ENCODE peak calls at places on chromosomes 6 and 20, in eight cellular contexts. E is mucosa of descending colon, X is EL, D is osteocyte, C is C1 segment of cervical spinal cord, P is AG09309, J is cardiac muscle cell, N is NCI-H1417. B is an unnamed sample.

GRCh38 chr20:23116301-23117089 is 30.4 kb upstream of the CD93 start:
- DNase-seq in E (no peak), X (peak; percentile 50), D (no peak), C (peak; percentile 23), P (peak; percentile 63), J (peak; percentile 27), N (no peak), B (no peak)

GRCh38 chr6:12483712-12484111 is 193.6 kb downstream of the EDN1 start:
- DNase-seq in E (no peak), X (peak; percentile 98), D (no peak), C (no peak), P (no peak), J (no peak), N (no peak), B (no peak)

GRCh38 chr6:34595332-34596090 is 39.4 kb upstream of the SPDEF start:
- DNase-seq in E (no peak), X (peak; percentile 29), D (no peak), C (no peak), P (peak; percentile 23), J (no peak), N (no peak), B (no peak)

GRCh38 chr6:136846046-136846445 is 23.7 kb downstream of the PEX7 start:
- DNase-seq in E (no peak), X (peak; percentile 52), D (no peak), C (no peak), P (no peak), J (peak; percentile 62), N (peak; percentile 22), B (peak; percentile 11)

GRCh38 chr6:71139249-71139648 is 149.4 kb upstream of the OGFRL1 start:
- DNase-seq in E (no peak), X (peak; percentile 92), D (no peak), C (no peak), P (peak; percentile 2), J (no peak), N (no peak), B (no peak)

GRCh38 chr6:129140571-129140970 is 257.6 kb downstream of the LAMA2 start:
- DNase-seq in E (no peak), X (no peak), D (no peak), C (no peak), P (no peak), J (no peak), N (no peak), B (no peak)

GRCh38 chr20:41329435-41330342 is 10.9 kb upstream of the LPIN3 start:
- DNase-seq in E (peak; percentile 76), X (peak; percentile 100), D (peak; percentile 89), C (peak; percentile 59), P (peak; percentile 97), J (no peak), N (no peak), B (no peak)

GRCh38 chr6:155530219-155530834 is 74.7 kb upstream of the NOX3 start:
- DNase-seq in E (no peak), X (peak; percentile 53), D (no peak), C (no peak), P (peak; percentile 4), J (peak; percentile 30), N (peak; percentile 3), B (no peak)

GRCh38 chr6:27650620-27651370 is 177.9 kb upstream of the ZNF184 start:
- DNase-seq in E (no peak), X (peak; percentile 82), D (peak; percentile 38), C (no peak), P (no peak), J (peak; percentile 74), N (peak; percentile 31), B (no peak)

GRCh38 chr20:53847118-53847842 is 223.1 kb downstream of the BCAS1 start:
- DNase-seq in E (no peak), X (no peak), D (no peak), C (no peak), P (no peak), J (no peak), N (no peak), B (no peak)

GRCh38 chr20:34294563-34294962 is 8.6 kb downstream of the AHCY start:
- DNase-seq in E (no peak), X (no peak), D (no peak), C (no peak), P (no peak), J (no peak), N (no peak), B (no peak)

GRCh38 chr20:10074513-10074912 is 39.7 kb downstream of the ANKEF1 start:
- DNase-seq in E (no peak), X (peak; percentile 91), D (no peak), C (no peak), P (peak; percentile 63), J (no peak), N (peak; percentile 61), B (no peak)

GRCh38 chr6:129031051-129031599 is 148.2 kb downstream of the LAMA2 start:
- DNase-seq in E (no peak), X (peak; percentile 73), D (no peak), C (no peak), P (peak; percentile 90), J (no peak), N (no peak), B (no peak)

GRCh38 chr6:93017213-93017612 is 402.1 kb downstream of the EPHA7 start:
- DNase-seq in E (no peak), X (no peak), D (no peak), C (no peak), P (no peak), J (no peak), N (no peak), B (no peak)

GRCh38 chr20:31523361-31524283 is 9.4 kb downstream of the HM13 start:
- DNase-seq in E (no peak), X (no peak), D (no peak), C (peak; percentile 27), P (no peak), J (no peak), N (no peak), B (no peak)

GRCh38 chr20:42082611-42083010 is 464.4 kb upstream of the CHD6 start:
- DNase-seq in E (no peak), X (no peak), D (no peak), C (no peak), P (no peak), J (no peak), N (peak; percentile 24), B (no peak)

GRCh38 chr20:46785958-46786357 is 76.5 kb downstream of the SLC2A10 start:
- DNase-seq in E (no peak), X (no peak), D (no peak), C (no peak), P (no peak), J (no peak), N (no peak), B (no peak)

GRCh38 chr6:151191477-151191995 is 48.2 kb upstream of the AKAP12 start:
- DNase-seq in E (no peak), X (no peak), D (no peak), C (no peak), P (no peak), J (no peak), N (no peak), B (no peak)

GRCh38 chr20:13791562-13792459 is 7.0 kb downstream of the NDUFAF5 start:
- DNase-seq in E (no peak), X (no peak), D (no peak), C (no peak), P (no peak), J (peak; percentile 4), N (no peak), B (no peak)

GRCh38 chr6:155418017-155418749 is 37.5 kb downstream of the NOX3 start:
- DNase-seq in E (no peak), X (peak; percentile 80), D (no peak), C (no peak), P (peak; percentile 67), J (no peak), N (no peak), B (no peak)

GRCh38 chr6:136466789-136467585 is 83.2 kb downstream of the MAP7 start:
- DNase-seq in E (no peak), X (no peak), D (no peak), C (no peak), P (no peak), J (peak; percentile 3), N (peak; percentile 47), B (no peak)

GRCh38 chr6:2037230-2037926 is 208.0 kb downstream of the GMDS start:
- DNase-seq in E (no peak), X (no peak), D (no peak), C (no peak), P (no peak), J (peak; percentile 34), N (no peak), B (no peak)

GRCh38 chr20:36384022-36384619 is 78.0 kb downstream of the DLGAP4 start:
- DNase-seq in E (no peak), X (peak; percentile 38), D (no peak), C (no peak), P (no peak), J (peak; percentile 83), N (no peak), B (no peak)

GRCh38 chr20:51528263-51529026 is 14.1 kb downstream of the NFATC2 start:
- DNase-seq in E (no peak), X (no peak), D (no peak), C (no peak), P (no peak), J (no peak), N (no peak), B (peak; percentile 31)

GRCh38 chr6:26217714-26218075 is 130.5 kb downstream of the HFE start:
- DNase-seq in E (no peak), X (peak; percentile 51), D (no peak), C (no peak), P (no peak), J (no peak), N (peak; percentile 49), B (no peak)

GRCh38 chr6:257774-258173 is 34.5 kb upstream of the DUSP22 start:
- DNase-seq in E (no peak), X (no peak), D (no peak), C (no peak), P (no peak), J (no peak), N (no peak), B (no peak)